ENCODE peak calls at places on chromosomes 7 and 10, in six cellular contexts. T, O, J, C, V and N are unnamed samples.

GRCh38 chr7:506921-507622 is 12.6 kb downstream of the PDGFA start:
- DNase-seq in T (no peak), O (no peak), J (no peak), C (peak), V (no peak), N (no peak)

GRCh38 chr10:72375173-72375572 is 20.5 kb upstream of the DNAJB12 start:
- DNase-seq in T (no peak), O (no peak), J (no peak), C (no peak), V (no peak), N (no peak)

GRCh38 chr7:116598846-116599245 is 73.2 kb upstream of the MET start:
- DNase-seq in T (no peak), O (no peak), J (no peak), C (no peak), V (no peak), N (no peak)

GRCh38 chr7:55400191-55400590 is 35.1 kb downstream of the LANCL2 start:
- DNase-seq in T (no peak), O (no peak), J (no peak), C (no peak), V (no peak), N (no peak)

GRCh38 chr7:24576171-24577052 is 3.2 kb downstream of the PALS2 start:
- DNase-seq in T (no peak), O (no peak), J (no peak), C (no peak), V (peak), N (no peak)

GRCh38 chr10:112471878-112472487 is 25.0 kb downstream of the VTI1A start:
- DNase-seq in T (no peak), O (no peak), J (no peak), C (no peak), V (no peak), N (no peak)

GRCh38 chr7:120743128-120743527 is 114.8 kb downstream of the TSPAN12 start:
- DNase-seq in T (no peak), O (no peak), J (no peak), C (no peak), V (no peak), N (no peak)

GRCh38 chr10:88952647-88953111 is at the start of gene ACTA2:
- DNase-seq in T (peak), O (no peak), J (no peak), C (peak), V (peak), N (no peak)

GRCh38 chr10:61779950-61780659 is 117.4 kb downstream of the CABCOCO1 start:
- DNase-seq in T (peak), O (no peak), J (no peak), C (peak), V (peak), N (no peak)

GRCh38 chr7:22717760-22718159 is 9.2 kb upstream of the IL6 start:
- DNase-seq in T (no peak), O (no peak), J (no peak), C (no peak), V (peak), N (no peak)

GRCh38 chr7:127715901-127716300 is 63.9 kb downstream of the SND1 start:
- DNase-seq in T (no peak), O (no peak), J (no peak), C (no peak), V (no peak), N (no peak)

GRCh38 chr10:56286096-56286495 is 75.0 kb downstream of the ZWINT start:
- DNase-seq in T (no peak), O (no peak), J (no peak), C (no peak), V (no peak), N (no peak)

GRCh38 chr7:148175512-148175911 is 415.1 kb upstream of the C7orf33 start:
- DNase-seq in T (no peak), O (no peak), J (no peak), C (no peak), V (no peak), N (no peak)

GRCh38 chr10:123157210-123157609 is 3.0 kb downstream of the BUB3 start:
- DNase-seq in T (no peak), O (no peak), J (no peak), C (no peak), V (peak), N (no peak)

GRCh38 chr7:101125989-101126650 is 784 bp upstream of the SERPINE1 start:
- DNase-seq in T (peak), O (no peak), J (no peak), C (peak), V (peak), N (peak)

GRCh38 chr7:36078816-36079360 is 74.2 kb upstream of the EEPD1 start:
- DNase-seq in T (no peak), O (no peak), J (no peak), C (no peak), V (no peak), N (no peak)

GRCh38 chr10:96306516-96306915 is 2.3 kb downstream of the DNTT start:
- DNase-seq in T (no peak), O (no peak), J (no peak), C (peak), V (no peak), N (no peak)

GRCh38 chr7:55964802-55965470 is 551 bp downstream of the NIPSNAP2 start:
- DNase-seq in T (peak), O (peak), J (peak), C (peak), V (peak), N (peak)

GRCh38 chr10:112687647-112688046 is 240.6 kb downstream of the VTI1A start:
- DNase-seq in T (no peak), O (no peak), J (no peak), C (no peak), V (peak), N (no peak)

GRCh38 chr7:48173983-48174382 is 2.7 kb downstream of the ABCA13 start:
- DNase-seq in T (no peak), O (no peak), J (no peak), C (no peak), V (peak), N (no peak)

GRCh38 chr7:130887182-130888016 is 153.4 kb upstream of the KLF14 start:
- DNase-seq in T (no peak), O (no peak), J (no peak), C (no peak), V (peak), N (no peak)

GRCh38 chr10:7350541-7351195 is 60.2 kb downstream of the SFMBT2 start:
- DNase-seq in T (no peak), O (no peak), J (no peak), C (no peak), V (no peak), N (no peak)

GRCh38 chr7:46034056-46034768 is 113.1 kb upstream of the IGFBP3 start:
- DNase-seq in T (no peak), O (no peak), J (no peak), C (no peak), V (peak), N (no peak)

GRCh38 chr7:156096806-156097538 is 284.7 kb upstream of the SHH start:
- DNase-seq in T (no peak), O (no peak), J (no peak), C (no peak), V (peak), N (no peak)